ENCODE peak calls at places on chromosomes 16 and 17, in four cellular contexts. C is sigmoid colon, K is HCT116, A is suprapubic skin. N is an unnamed sample.

GRCh38 chr17:58702708-58703107 is 10.3 kb downstream of the RAD51C start:
- DNase-seq in K (no peak), C (no peak), A (peak; percentile 59), N (no peak)

GRCh38 chr17:74930535-74931036 is 5.1 kb upstream of the OTOP3 start:
- DNase-seq in K (no peak), A (no peak), C (no peak), N (no peak)

GRCh38 chr16:23511731-23512130 is 1.4 kb upstream of the GGA2 start:
- DNase-seq in K (no peak), A (no peak), C (no peak), N (no peak)

GRCh38 chr17:34822007-34822737 is 139.1 kb downstream of the CCT6B start:
- DNase-seq in C (no peak), A (no peak), K (no peak), N (no peak)

GRCh38 chr17:69551212-69552010 is 136.9 kb downstream of the MAP2K6 start:
- DNase-seq in C (no peak), A (no peak), K (no peak), N (no peak)

GRCh38 chr17:82246040-82246364 is 17.2 kb downstream of the SLC16A3 start:
- DNase-seq in C (peak; percentile 59), A (no peak), K (no peak), N (no peak)

GRCh38 chr17:72457712-72458111 is 336.9 kb downstream of the SOX9 start:
- DNase-seq in A (no peak), K (no peak), C (no peak), N (no peak)

GRCh38 chr16:85327731-85328664 is 215.7 kb upstream of the CIBAR2 start:
- DNase-seq in C (no peak), K (peak; percentile 39), A (no peak), N (peak; percentile 77)

GRCh38 chr17:29642171-29642611 is 19.5 kb upstream of the CORO6 start:
- DNase-seq in A (no peak), K (no peak), C (no peak), N (no peak)

GRCh38 chr17:42463976-42464400 is 5.3 kb downstream of the ATP6V0A1 start:
- DNase-seq in K (no peak), A (no peak), C (no peak), N (no peak)
- H3K27ac ChIP-seq in K (no peak overlapping the region), A (no peak overlapping the region), C (no peak overlapping the region), N (no peak overlapping the region)

GRCh38 chr17:79255471-79255870 is 180.8 kb downstream of the ENGASE start:
- DNase-seq in K (no peak), A (no peak), C (no peak), N (no peak)
- TF ChIP-seq POLR2A in K (no peak), A (no peak), C (no peak), N (no peak)

DNA sequence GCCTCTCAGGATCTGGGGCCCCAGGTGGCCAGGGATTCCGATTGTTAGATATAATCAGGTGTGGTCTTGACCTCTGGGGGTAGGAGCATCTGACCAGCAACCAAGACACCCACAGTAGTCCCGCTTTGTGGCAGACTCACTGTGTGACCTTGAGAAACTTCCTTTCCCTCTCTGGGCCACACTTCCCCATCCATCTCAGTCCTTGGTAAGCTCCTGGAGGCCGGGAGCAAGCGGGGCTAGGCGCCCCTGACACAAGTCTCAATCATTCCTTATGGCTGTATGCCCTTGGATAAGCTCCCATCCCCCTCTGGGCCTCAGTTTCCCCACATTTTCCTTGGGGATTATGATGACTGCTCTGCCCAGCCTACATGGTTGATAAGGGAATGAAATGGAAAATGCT is 21.3 kb downstream of the CPNE2 start:
- DNase-seq in K (no peak), C (no peak), A (no peak), N (no peak)
- H3K27ac ChIP-seq in K (no peak overlapping the region), C (no peak overlapping the region), A (no peak overlapping the region), N (no peak overlapping the region)

GRCh38 chr16:73047536-73048291 is at the start of gene ZFHX3:
- DNase-seq in C (peak; percentile 90), K (no peak), A (peak; percentile 88), N (peak; percentile 59)
- TF ChIP-seq POLR2A in C (peak; percentile 20), K (no peak), A (peak; percentile 18), N (no peak)

DNA sequence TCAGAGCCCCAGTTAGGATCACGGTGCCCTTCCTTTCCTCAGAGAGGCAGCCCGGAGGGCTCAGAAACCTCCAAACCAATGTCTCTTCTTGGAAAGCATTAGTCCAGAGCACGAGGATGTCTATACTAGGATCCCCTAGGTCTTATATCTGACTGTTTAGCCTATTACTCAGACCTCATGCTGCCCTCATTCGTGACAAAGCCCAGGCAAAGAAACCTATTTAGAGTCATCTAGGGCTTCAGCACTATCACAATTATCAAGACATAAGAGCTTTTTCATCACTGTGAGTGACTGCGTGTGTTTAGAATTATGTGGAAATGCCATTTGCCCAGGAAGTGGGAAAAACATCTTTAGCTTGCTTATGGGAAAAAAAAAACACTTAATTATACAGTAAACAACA is 159.8 kb upstream of the NOL11 start:
- DNase-seq in K (no peak), C (peak; percentile 14), A (no peak), N (no peak)
- H3K27ac ChIP-seq in K (no peak overlapping the region), C (no peak overlapping the region), A (no peak overlapping the region), N (no peak overlapping the region)

DNA sequence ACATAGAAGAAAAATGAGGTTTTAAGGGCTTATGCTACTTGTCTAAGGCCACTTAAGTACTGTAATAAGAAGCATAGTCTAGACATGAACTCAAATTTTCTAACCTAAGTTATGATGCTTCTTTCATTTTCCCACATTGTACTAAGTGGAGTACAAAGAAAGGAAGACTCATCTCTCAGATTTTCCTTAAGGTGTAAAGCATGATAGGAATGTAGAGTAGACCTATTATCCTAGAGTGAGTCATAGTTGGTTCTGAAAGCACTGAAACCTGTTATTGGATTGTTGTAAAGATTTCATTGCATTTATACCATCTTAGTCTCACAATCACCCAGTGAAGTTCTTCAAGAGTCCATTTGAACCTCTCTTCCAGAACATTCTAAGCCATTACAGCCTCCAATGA is 343.8 kb downstream of the TOX3 start:
- DNase-seq in C (no peak), K (no peak), A (no peak), N (no peak)
- TF ChIP-seq POLR2A in C (no peak), K (no peak), A (no peak), N (no peak)

DNA sequence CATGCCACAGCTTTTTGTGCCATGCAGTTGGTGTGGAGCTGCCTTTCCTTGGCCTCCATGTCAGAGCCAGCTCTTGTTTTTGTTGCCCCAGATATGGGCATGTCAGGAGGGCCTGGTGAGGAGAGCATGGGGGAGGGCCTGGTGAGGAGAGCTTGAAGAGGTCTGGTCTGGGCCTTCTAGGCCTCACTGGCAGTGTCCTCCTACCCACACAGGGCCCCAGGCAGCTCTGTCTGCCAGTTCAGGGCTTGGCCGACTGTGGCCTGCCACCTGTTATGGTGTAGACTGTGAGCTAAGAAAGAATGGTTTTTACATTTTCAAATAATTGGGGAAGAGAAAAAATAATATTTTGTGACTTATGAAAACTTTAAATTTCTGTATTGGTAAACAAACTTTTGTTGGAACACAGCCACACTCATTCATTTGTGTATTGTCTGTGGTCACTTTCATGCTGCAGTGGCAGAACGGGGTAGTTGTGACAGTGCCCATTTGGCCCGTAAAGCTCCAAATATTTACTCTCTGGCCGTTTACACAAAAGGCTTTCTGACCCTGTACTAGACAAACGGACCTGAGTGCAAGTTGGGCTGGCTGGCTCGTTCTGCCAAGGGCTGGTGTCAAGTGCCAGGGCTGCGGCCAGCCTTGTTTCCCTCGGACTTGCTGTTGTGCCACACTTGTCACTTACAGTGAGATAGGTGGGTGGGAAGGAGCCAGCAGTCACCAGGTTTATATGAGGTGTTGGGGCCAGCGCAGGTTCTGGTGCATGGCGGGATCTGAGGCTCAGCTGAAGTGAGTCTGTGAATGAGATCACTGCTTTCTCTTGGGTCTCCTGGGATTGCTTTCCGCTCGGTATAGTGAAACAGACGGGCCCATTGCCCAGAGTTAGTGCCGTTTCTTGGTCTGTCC is 18.2 kb downstream of the PGS1 start:
- DNase-seq in C (no peak), K (no peak), A (no peak), N (no peak)
- H3K27ac ChIP-seq in C (peak overlapping the region; percentile 63), K (no peak overlapping the region), A (no peak overlapping the region), N (no peak overlapping the region)